ENCODE peak calls at places on chromosomes 7 and 10, in eight cellular contexts. Y is cardiac fibroblast, X is epithelial cell of esophagus, V is GM06990, G is breast epithelium, E is kidney epithelial cell, B is cardiac muscle cell, F is mammary epithelial cell. T is an unnamed sample.
A peak's percentile ranks its signal among the peaks of the same experiment; 100 is the strongest.

GRCh38 chr10:23111679-23112286 is 16.4 kb downstream of the MSRB2 start:
- DNase-seq in Y (no peak), X (no peak), V (no peak), G (no peak), E (no peak), B (no peak), F (no peak), T (no peak)

GRCh38 chr7:119351320-119351719 is 921.7 kb upstream of the KCND2 start:
- DNase-seq in Y (no peak), X (no peak), V (no peak), G (no peak), E (no peak), B (no peak), F (no peak), T (no peak)

GRCh38 chr7:86939197-86939814 is 120.1 kb downstream of the ELAPOR2 start:
- DNase-seq in Y (peak; percentile 82), X (peak; percentile 83), V (peak; percentile 52), G (no peak), E (peak; percentile 25), B (peak; percentile 71), F (peak; percentile 62), T (peak; percentile 80)

GRCh38 chr7:153452661-153453060 is 599.5 kb upstream of the DPP6 start:
- DNase-seq in Y (no peak), X (no peak), V (no peak), G (no peak), E (no peak), B (no peak), F (no peak), T (no peak)

GRCh38 chr7:156074982-156075615 is 262.8 kb upstream of the SHH start:
- DNase-seq in Y (no peak), X (no peak), V (no peak), G (no peak), E (no peak), B (no peak), F (no peak), T (no peak)

GRCh38 chr7:31735991-31736982 is 49.3 kb downstream of the PPP1R17 start:
- DNase-seq in Y (peak; percentile 69), X (peak; percentile 75), V (peak; percentile 13), G (peak; percentile 66), E (no peak), B (peak; percentile 80), F (peak; percentile 68), T (peak; percentile 37)

GRCh38 chr7:32347244-32347828 is 142.8 kb downstream of the LSM5 start:
- DNase-seq in Y (peak; percentile 43), X (peak; percentile 30), V (no peak), G (no peak), E (no peak), B (peak; percentile 4), F (no peak), T (peak; percentile 50)

GRCh38 chr10:12710594-12711343 is 290.7 kb downstream of the CCDC3 start:
- DNase-seq in Y (peak; percentile 90), X (peak; percentile 85), V (peak; percentile 50), G (peak; percentile 60), E (peak; percentile 48), B (peak; percentile 79), F (peak; percentile 65), T (peak; percentile 85)

GRCh38 chr7:73560035-73560835 is 2.7 kb upstream of the BCL7B start:
- DNase-seq in Y (peak; percentile 85), X (peak; percentile 77), V (peak; percentile 37), G (no peak), E (peak; percentile 54), B (no peak), F (peak; percentile 63), T (peak; percentile 71)

GRCh38 chr7:1247527-1248041 is 14.9 kb downstream of the UNCX start:
- DNase-seq in Y (no peak), X (no peak), V (no peak), G (no peak), E (no peak), B (no peak), F (no peak), T (no peak)

GRCh38 chr10:48251525-48252353 is 22.8 kb downstream of the FRMPD2 start:
- DNase-seq in Y (no peak), X (peak; percentile 82), V (no peak), G (no peak), E (no peak), B (peak; percentile 60), F (peak; percentile 80), T (peak; percentile 18)

GRCh38 chr10:373516-374309 is 238.5 kb downstream of the ZMYND11 start:
- DNase-seq in Y (peak; percentile 69), X (peak; percentile 49), V (no peak), G (peak; percentile 43), E (peak; percentile 44), B (peak; percentile 67), F (peak; percentile 62), T (no peak)

GRCh38 chr7:147861058-147861716 is 729.4 kb upstream of the C7orf33 start:
- DNase-seq in Y (peak; percentile 16), X (no peak), V (no peak), G (no peak), E (no peak), B (no peak), F (no peak), T (no peak)

GRCh38 chr7:29924006-29924405 is 65.6 kb downstream of the SCRN1 start:
- DNase-seq in Y (no peak), X (no peak), V (no peak), G (no peak), E (no peak), B (peak; percentile 25), F (no peak), T (no peak)

GRCh38 chr7:152406491-152406890 is 29.3 kb downstream of the KMT2C start:
- DNase-seq in Y (no peak), X (no peak), V (no peak), G (no peak), E (no peak), B (no peak), F (no peak), T (no peak)

GRCh38 chr7:152414779-152415178 is 21.0 kb downstream of the KMT2C start:
- DNase-seq in Y (no peak), X (no peak), V (no peak), G (no peak), E (no peak), B (no peak), F (no peak), T (no peak)

GRCh38 chr7:152411389-152411788 is 24.4 kb downstream of the KMT2C start:
- DNase-seq in Y (no peak), X (no peak), V (no peak), G (no peak), E (no peak), B (peak; percentile 61), F (no peak), T (no peak)
- TF ChIP-seq CTCF in Y (no peak), X (no peak), V (no peak), G (no peak), E (no peak), B (no peak), F (no peak), T (no peak)

DNA sequence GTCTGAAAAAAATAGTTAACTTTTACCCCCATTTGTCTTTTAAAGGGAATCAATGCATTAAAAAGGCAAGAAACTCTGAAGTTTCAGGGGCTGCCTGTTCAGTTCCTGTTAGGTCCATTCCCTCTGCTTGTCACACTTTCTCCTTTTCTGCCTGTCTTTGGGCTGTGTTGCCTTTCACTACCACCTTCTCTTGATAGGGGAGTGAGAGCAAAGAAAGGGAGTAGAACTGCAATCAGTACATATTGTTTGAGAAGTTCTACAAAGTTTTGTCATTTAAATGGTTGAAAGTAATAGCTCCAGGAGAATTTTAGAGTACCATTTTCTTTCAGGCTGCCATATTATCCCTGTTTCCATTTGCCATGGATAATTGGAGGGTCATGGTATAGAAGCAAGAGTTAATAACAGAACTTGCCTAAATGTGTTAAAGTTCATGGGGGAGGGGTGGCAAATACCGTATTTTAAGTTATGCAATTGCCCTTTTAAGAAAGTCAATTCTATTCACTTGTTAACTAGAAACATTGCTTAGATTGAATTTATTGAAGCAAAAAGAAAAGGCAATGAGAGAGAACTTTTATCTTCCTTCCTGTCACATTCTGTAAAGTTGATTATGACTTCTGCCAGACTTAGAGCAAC is 38.6 kb downstream of the MPLKIP start:
- DNase-seq in Y (no peak), X (no peak), V (no peak), G (no peak), E (no peak), B (no peak), F (no peak), T (no peak)
- H3K4me3 ChIP-seq in Y (no peak overlapping the region), X (no peak overlapping the region), V (no peak overlapping the region), G (no peak overlapping the region), E (no peak overlapping the region), B (no peak overlapping the region), F (no peak overlapping the region), T (no peak overlapping the region)

GRCh38 chr10:109417803-109418202 is 505.5 kb downstream of the XPNPEP1 start:
- DNase-seq in Y (no peak), X (no peak), V (no peak), G (no peak), E (no peak), B (no peak), F (no peak), T (no peak)

GRCh38 chr10:109412353-109412752 is 511.0 kb downstream of the XPNPEP1 start:
- DNase-seq in Y (no peak), X (no peak), V (no peak), G (no peak), E (no peak), B (no peak), F (no peak), T (no peak)

DNA sequence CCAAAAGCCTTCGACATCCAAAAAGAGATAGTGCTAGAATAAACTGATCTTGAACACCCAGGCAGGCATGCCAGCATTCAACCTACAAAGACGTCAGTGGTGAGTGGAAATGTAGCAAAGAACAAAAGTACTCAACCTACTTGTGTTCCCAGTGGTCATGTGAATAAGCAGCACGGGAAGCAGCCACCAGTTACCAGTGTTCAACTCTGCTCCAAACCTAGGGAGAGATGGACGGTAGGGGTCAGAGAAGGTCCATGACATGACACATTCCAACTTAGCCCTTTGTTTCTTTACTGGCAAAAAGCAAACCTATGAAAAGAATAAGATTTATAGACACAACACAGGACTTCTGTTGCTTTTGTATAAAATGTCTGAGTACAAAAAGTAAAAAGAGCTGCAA is 511.4 kb downstream of the XPNPEP1 start:
- DNase-seq in Y (peak; percentile 1), X (no peak), V (no peak), G (no peak), E (no peak), B (no peak), F (no peak), T (no peak)
- TF ChIP-seq CTCF in Y (no peak), X (no peak), V (no peak), G (no peak), E (no peak), B (no peak), F (no peak), T (no peak)

GRCh38 chr7:15489383-15489782 is 72.4 kb downstream of the AGMO start:
- DNase-seq in Y (peak; percentile 18), X (no peak), V (no peak), G (no peak), E (no peak), B (no peak), F (no peak), T (no peak)
- H3K4me3 ChIP-seq in Y (no peak overlapping the region), X (no peak overlapping the region), V (no peak overlapping the region), G (no peak overlapping the region), E (no peak overlapping the region), B (no peak overlapping the region), F (no peak overlapping the region), T (no peak overlapping the region)

GRCh38 chr10:19347592-19347991 is 299.0 kb downstream of the MALRD1 start:
- DNase-seq in Y (no peak), X (peak; percentile 3), V (no peak), G (no peak), E (no peak), B (peak; percentile 31), F (peak; percentile 0), T (no peak)
- TF ChIP-seq CTCF in Y (peak; percentile 11), X (peak; percentile 24), V (no peak), G (no peak), E (peak; percentile 40), B (peak; percentile 36), F (peak; percentile 33), T (no peak)